ENCODE peak calls at places on chromosomes 16 and 17, in six cellular contexts. F is H1, X is HepG2, E is A549, A is K562, W is endothelial cell of umbilical vein. H is an unnamed sample.

GRCh38 chr17:67753026-67753425 is 35.3 kb downstream of the NOL11 start:
- DNase-seq in F (peak; percentile 52), X (no peak), E (no peak), A (no peak), W (no peak), H (peak; percentile 26)

GRCh38 chr17:17344507-17345293 is 41.5 kb downstream of the NT5M start:
- DNase-seq in F (peak; percentile 33), X (peak; percentile 68), E (no peak), A (no peak), W (no peak), H (no peak)

GRCh38 chr17:76751416-76751993 is 13.6 kb downstream of the MFSD11 start:
- DNase-seq in F (no peak), X (no peak), E (no peak), A (no peak), W (no peak), H (no peak)

GRCh38 chr17:2030779-2031163 is 818 bp downstream of the DPH1 start:
- DNase-seq in F (no peak), X (no peak), E (no peak), A (no peak), W (no peak), H (peak; percentile 70)

GRCh38 chr17:58136669-58137279 is 11.4 kb upstream of the OR4D1 start:
- DNase-seq in F (peak; percentile 48), X (peak; percentile 45), E (peak; percentile 57), A (peak; percentile 30), W (no peak), H (peak; percentile 42)

GRCh38 chr17:70102531-70102930 is 27.5 kb downstream of the KCNJ16 start:
- DNase-seq in F (no peak), X (no peak), E (no peak), A (no peak), W (peak; percentile 38), H (no peak)

GRCh38 chr16:81401035-81401950 is 43.3 kb upstream of the CMIP start:
- DNase-seq in F (no peak), X (peak; percentile 12), E (peak; percentile 96), A (peak; percentile 56), W (peak; percentile 64), H (no peak)

GRCh38 chr17:73203135-73203787 is 10.4 kb downstream of the COG1 start:
- DNase-seq in F (no peak), X (peak; percentile 96), E (no peak), A (no peak), W (peak; percentile 90), H (no peak)

GRCh38 chr16:51114369-51114768 is 36.7 kb downstream of the SALL1 start:
- DNase-seq in F (no peak), X (no peak), E (no peak), A (no peak), W (no peak), H (no peak)

GRCh38 chr16:50238868-50239301 is 27.5 kb upstream of the ADCY7 start:
- DNase-seq in F (no peak), X (no peak), E (no peak), A (no peak), W (no peak), H (no peak)

GRCh38 chr16:1980026-1980769 is 1.1 kb downstream of the NOXO1 start:
- DNase-seq in F (peak; percentile 80), X (no peak), E (no peak), A (no peak), W (no peak), H (peak; percentile 45)

GRCh38 chr17:29549169-29549935 is 17.5 kb downstream of the ABHD15 start:
- DNase-seq in F (no peak), X (no peak), E (no peak), A (no peak), W (no peak), H (no peak)

GRCh38 chr16:22103371-22103890 is 11.1 kb downstream of the VWA3A start:
- DNase-seq in F (no peak), X (no peak), E (no peak), A (no peak), W (no peak), H (no peak)

GRCh38 chr16:22093952-22094351 is 1.6 kb downstream of the VWA3A start:
- DNase-seq in F (no peak), X (no peak), E (no peak), A (no peak), W (no peak), H (no peak)

GRCh38 chr16:22099256-22099975 is 7.1 kb downstream of the VWA3A start:
- DNase-seq in F (no peak), X (no peak), E (no peak), A (no peak), W (no peak), H (no peak)

GRCh38 chr16:22098538-22099255 is 6.4 kb downstream of the VWA3A start:
- DNase-seq in F (no peak), X (peak; percentile 89), E (peak; percentile 80), A (peak; percentile 72), W (peak; percentile 55), H (no peak)
- TF ChIP-seq JUN in F (no peak), X (no peak), E (no peak), A (no peak), W (no peak), H (no peak)

GRCh38 chr16:71536752-71537499 is 10.7 kb downstream of the CHST4 start:
- DNase-seq in F (no peak), X (no peak), E (no peak), A (no peak), W (no peak), H (no peak)

GRCh38 chr16:71542377-71542776 is 16.2 kb downstream of the CHST4 start:
- DNase-seq in F (peak; percentile 89), X (peak; percentile 63), E (peak; percentile 58), A (peak; percentile 58), W (peak; percentile 14), H (peak; percentile 87)

DNA sequence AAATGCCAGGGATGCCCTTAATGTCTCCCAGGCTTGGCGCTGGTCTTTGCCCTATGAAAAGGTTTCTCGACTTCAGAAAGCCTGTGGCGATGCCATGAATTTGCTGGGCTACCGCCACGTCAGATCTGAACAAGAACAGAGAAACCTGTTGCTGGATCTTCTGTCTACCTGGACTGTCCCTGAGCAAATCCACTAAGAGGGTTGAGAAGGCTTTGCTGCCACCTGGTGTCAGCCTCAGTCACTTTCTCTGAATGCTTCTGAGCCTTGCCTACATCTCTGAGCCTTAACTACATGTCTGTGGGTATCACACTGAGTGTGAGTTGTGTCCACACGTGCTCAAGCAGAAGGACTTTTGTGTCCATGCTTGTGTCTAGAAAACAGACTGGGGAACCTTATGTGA is 11.4 kb downstream of the CHST4 start:
- DNase-seq in F (peak; percentile 76), X (peak; percentile 66), E (peak; percentile 63), A (peak; percentile 55), W (peak; percentile 33), H (peak; percentile 66)
- TF ChIP-seq JUN in F (no peak), X (no peak), E (no peak), A (no peak), W (no peak), H (no peak)

GRCh38 chr17:33889079-33889478 is 366.0 kb upstream of the CCL2 start:
- DNase-seq in F (no peak), X (no peak), E (no peak), A (peak; percentile 73), W (no peak), H (no peak)

GRCh38 chr17:33892677-33893076 is 362.4 kb upstream of the CCL2 start:
- DNase-seq in F (no peak), X (no peak), E (no peak), A (no peak), W (no peak), H (no peak)

GRCh38 chr17:33888455-33888854 is 366.6 kb upstream of the CCL2 start:
- DNase-seq in F (no peak), X (no peak), E (no peak), A (peak; percentile 55), W (no peak), H (no peak)

GRCh38 chr17:33893192-33893591 is 361.9 kb upstream of the CCL2 start:
- DNase-seq in F (no peak), X (no peak), E (no peak), A (no peak), W (no peak), H (no peak)

GRCh38 chr17:33889766-33890165 is 365.3 kb upstream of the CCL2 start:
- DNase-seq in F (no peak), X (no peak), E (no peak), A (no peak), W (no peak), H (no peak)
- TF ChIP-seq JUN in F (no peak), X (no peak), E (no peak), A (no peak), W (no peak), H (no peak)

GRCh38 chr17:3557768-3558583 is at the start of gene TRPV3:
- DNase-seq in F (no peak), X (no peak), E (no peak), A (peak; percentile 79), W (no peak), H (no peak)
- TF ChIP-seq JUN in F (no peak), X (no peak), E (no peak), A (peak; percentile 77), W (no peak), H (no peak)

DNA sequence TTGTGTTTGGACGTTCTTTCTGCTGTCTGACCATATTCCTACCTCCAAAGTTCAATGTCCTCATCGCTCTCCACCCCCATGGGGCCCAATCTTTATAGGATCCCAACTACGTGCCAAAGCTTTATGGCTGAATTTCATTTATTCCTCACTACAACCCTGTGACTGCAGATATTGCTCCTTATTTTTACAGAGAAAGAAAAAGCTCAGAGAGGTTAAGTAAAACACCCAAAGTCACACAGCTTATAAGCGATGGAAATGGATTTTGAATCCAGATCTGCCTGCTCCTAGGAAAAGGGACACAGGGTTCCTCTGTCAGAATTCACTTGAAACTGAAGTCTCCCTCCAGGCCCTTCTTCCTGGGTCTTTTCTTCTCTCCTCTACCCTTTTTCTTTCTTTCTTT is 9.3 kb downstream of the NGFR start:
- DNase-seq in F (no peak), X (no peak), E (no peak), A (no peak), W (no peak), H (no peak)
- TF ChIP-seq JUN in F (no peak), X (no peak), E (no peak), A (no peak), W (no peak), H (no peak)

H was measured in WTC11.